ENCODE peak calls at places on chromosomes 5 and 9, in six cellular contexts. G is PC-3, Q is esophagus squamous epithelium, C is tibial artery, D is ovary, Y is prostate gland. Z is an unnamed sample.

GRCh38 chr9:15250013-15250412 is 57.0 kb downstream of the TTC39B start:
- DNase-seq in G (no peak), Q (no peak), C (no peak), D (no peak), Y (no peak), Z (no peak)

GRCh38 chr5:150142800-150143724 is 12.6 kb downstream of the PDGFRB start:
- DNase-seq in G (peak; percentile 85), Q (no peak), C (peak; percentile 96), D (peak; percentile 90), Y (no peak), Z (peak; percentile 94)

GRCh38 chr9:96587916-96588315 is 31.7 kb downstream of the CDC14B start:
- DNase-seq in G (no peak), Q (no peak), C (no peak), D (no peak), Y (no peak), Z (no peak)

GRCh38 chr9:134915046-134915930 is 2.4 kb downstream of the FCN1 start:
- DNase-seq in G (no peak), Q (no peak), C (peak; percentile 58), D (no peak), Y (no peak), Z (no peak)

GRCh38 chr9:94888775-94889174 is 162.3 kb downstream of the AOPEP start:
- DNase-seq in G (no peak), Q (no peak), C (no peak), D (no peak), Y (no peak), Z (no peak)

GRCh38 chr9:4099961-4100360 is 199.9 kb downstream of the GLIS3 start:
- DNase-seq in G (no peak), Q (no peak), C (no peak), D (no peak), Y (no peak), Z (no peak)

GRCh38 chr9:137107982-137108381 is 6.6 kb downstream of the DPP7 start:
- DNase-seq in G (no peak), Q (no peak), C (no peak), D (no peak), Y (no peak), Z (no peak)

GRCh38 chr5:113232667-113233066 is 202.1 kb downstream of the TSSK1B start:
- DNase-seq in G (peak; percentile 21), Q (no peak), C (no peak), D (peak; percentile 50), Y (peak; percentile 46), Z (no peak)

GRCh38 chr5:115096034-115096769 is 73.5 kb downstream of the TRIM36 start:
- DNase-seq in G (no peak), Q (no peak), C (no peak), D (no peak), Y (no peak), Z (no peak)

GRCh38 chr5:127961006-127961763 is 122.4 kb upstream of the SLC12A2 start:
- DNase-seq in G (no peak), Q (no peak), C (no peak), D (no peak), Y (no peak), Z (no peak)

GRCh38 chr9:6305954-6306563 is 22.1 kb upstream of the TPD52L3 start:
- DNase-seq in G (peak; percentile 69), Q (no peak), C (no peak), D (no peak), Y (no peak), Z (no peak)

GRCh38 chr9:117278020-117278419 is 136.8 kb downstream of the ASTN2 start:
- DNase-seq in G (no peak), Q (no peak), C (no peak), D (no peak), Y (no peak), Z (no peak)

GRCh38 chr5:72117281-72117680 is 10.0 kb downstream of the MAP1B start:
- DNase-seq in G (no peak), Q (no peak), C (no peak), D (no peak), Y (no peak), Z (no peak)

GRCh38 chr5:72115277-72115676 is 8.0 kb downstream of the MAP1B start:
- DNase-seq in G (no peak), Q (no peak), C (no peak), D (no peak), Y (no peak), Z (no peak)

GRCh38 chr5:72110401-72111013 is 3.2 kb downstream of the MAP1B start:
- DNase-seq in G (no peak), Q (no peak), C (peak; percentile 79), D (no peak), Y (no peak), Z (no peak)

GRCh38 chr5:72109625-72110024 is 2.4 kb downstream of the MAP1B start:
- DNase-seq in G (no peak), Q (no peak), C (peak; percentile 75), D (no peak), Y (no peak), Z (peak; percentile 31)

GRCh38 chr5:72114629-72115028 is 7.4 kb downstream of the MAP1B start:
- DNase-seq in G (no peak), Q (no peak), C (no peak), D (no peak), Y (no peak), Z (no peak)
- H3K36me3 ChIP-seq in G (peaks cover 6% of the 10 kb centered on the region), Q (no peaks in the 10 kb centered on the region), C (peaks cover 44% of the 10 kb centered on the region), D (no peaks in the 10 kb centered on the region), Y (no peaks in the 10 kb centered on the region), Z (peaks cover 45% of the 10 kb centered on the region)

GRCh38 chr5:83102581-83102980 is 25.2 kb downstream of the XRCC4 start:
- DNase-seq in G (no peak), Q (no peak), C (no peak), D (no peak), Y (no peak), Z (peak; percentile 13)
- H3K27ac ChIP-seq in G (no peak overlapping the region), Q (no peak overlapping the region), C (no peak overlapping the region), D (no peak overlapping the region), Y (no peak overlapping the region), Z (no peak overlapping the region)

GRCh38 chr9:129322641-129323375 is 144.7 kb upstream of the IER5L start:
- DNase-seq in G (no peak), Q (no peak), C (peak; percentile 65), D (peak; percentile 24), Y (no peak), Z (no peak)

GRCh38 chr9:129321511-129322021 is 143.5 kb upstream of the IER5L start:
- DNase-seq in G (no peak), Q (no peak), C (no peak), D (peak; percentile 38), Y (no peak), Z (no peak)

GRCh38 chr9:129320575-129321311 is 142.7 kb upstream of the IER5L start:
- DNase-seq in G (peak; percentile 61), Q (no peak), C (peak; percentile 88), D (peak; percentile 62), Y (peak; percentile 86), Z (peak; percentile 78)

GRCh38 chr9:129323376-129323998 is 145.4 kb upstream of the IER5L start:
- DNase-seq in G (no peak), Q (no peak), C (peak; percentile 64), D (peak; percentile 32), Y (no peak), Z (no peak)

GRCh38 chr9:129322022-129322621 is 144.1 kb upstream of the IER5L start:
- DNase-seq in G (no peak), Q (no peak), C (peak; percentile 66), D (peak; percentile 41), Y (no peak), Z (no peak)
- TF ChIP-seq CTCF in G (no peak), Q (no peak), C (no peak), D (no peak), Y (no peak), Z (peak; percentile 3)

DNA sequence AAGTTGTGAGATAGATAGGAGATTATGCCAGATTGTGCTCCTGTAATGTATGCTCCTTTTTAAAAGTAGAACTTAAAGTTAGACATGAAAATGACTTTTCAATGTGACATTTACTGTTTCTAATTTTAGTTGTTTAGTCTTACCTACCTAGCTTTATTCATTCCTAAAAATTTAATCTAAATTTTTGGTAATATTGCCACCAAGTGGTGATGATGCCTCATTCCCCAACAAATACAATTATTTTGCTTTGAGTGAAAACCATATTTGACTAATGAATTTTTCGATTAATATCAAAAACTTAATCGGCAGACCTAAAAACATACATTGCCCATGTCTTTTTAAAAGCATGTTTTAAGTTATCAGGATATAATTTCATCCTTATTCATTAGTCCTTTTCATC is 25.6 kb downstream of the PPWD1 start:
- DNase-seq in G (no peak), Q (no peak), C (no peak), D (no peak), Y (no peak), Z (no peak)
- H3K36me3 ChIP-seq in G (no peaks in the 10 kb centered on the region), Q (peaks cover 25% of the 10 kb centered on the region), C (peaks cover 84% of the 10 kb centered on the region), D (no peaks in the 10 kb centered on the region), Y (no peaks in the 10 kb centered on the region), Z (peaks cover 19% of the 10 kb centered on the region)

GRCh38 chr5:123206618-123207320 is 117.7 kb downstream of the PRDM6 start:
- DNase-seq in G (no peak), Q (no peak), C (no peak), D (no peak), Y (no peak), Z (peak; percentile 62)

GRCh38 chr5:123199527-123199926 is 110.5 kb downstream of the PRDM6 start:
- DNase-seq in G (no peak), Q (no peak), C (no peak), D (no peak), Y (no peak), Z (no peak)

GRCh38 chr5:123204224-123204623 is 115.2 kb downstream of the PRDM6 start:
- DNase-seq in G (no peak), Q (no peak), C (no peak), D (no peak), Y (no peak), Z (no peak)

GRCh38 chr5:123207321-123207645 is 118.2 kb downstream of the PRDM6 start:
- DNase-seq in G (no peak), Q (no peak), C (no peak), D (no peak), Y (no peak), Z (no peak)

DNA sequence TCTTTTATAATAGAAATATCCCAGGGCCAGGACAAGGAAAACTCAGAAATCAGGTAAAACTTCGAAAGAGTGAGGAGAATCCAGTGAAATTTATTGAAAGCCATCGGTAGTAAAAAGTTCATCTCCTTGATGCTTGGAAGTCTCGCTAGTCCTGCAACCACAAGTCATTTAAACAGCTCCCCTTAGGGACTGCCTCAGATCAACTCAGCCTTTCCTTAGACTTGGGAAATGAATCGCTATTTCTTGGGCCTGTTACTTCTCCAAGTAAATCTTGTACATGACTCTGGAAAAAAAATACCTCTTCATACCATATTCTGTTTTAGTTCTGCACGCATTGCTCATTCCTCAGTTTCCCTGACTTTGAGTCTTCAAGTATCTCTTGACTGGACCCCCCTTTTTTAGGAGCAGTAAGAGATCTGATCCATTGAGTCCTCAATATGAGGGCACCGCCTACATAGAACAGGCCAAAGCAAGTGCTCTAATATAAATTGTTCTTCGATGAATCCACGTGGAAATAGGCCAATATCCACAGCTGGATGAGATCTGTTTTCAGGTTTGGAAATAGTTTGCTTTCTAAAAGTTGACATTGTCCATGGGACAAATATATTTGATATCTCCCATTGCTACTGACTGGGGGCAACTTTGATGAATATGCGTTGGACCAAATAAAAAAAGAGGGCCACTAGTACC is 114.2 kb downstream of the PRDM6 start:
- DNase-seq in G (no peak), Q (no peak), C (no peak), D (no peak), Y (no peak), Z (no peak)
- H3K27ac ChIP-seq in G (no peak overlapping the region), Q (no peak overlapping the region), C (peak overlapping the region; percentile 4), D (no peak overlapping the region), Y (no peak overlapping the region), Z (no peak overlapping the region)

GRCh38 chr9:32550046-32550608 is 2.0 kb upstream of the SMIM27 start:
- DNase-seq in G (no peak), Q (no peak), C (no peak), D (no peak), Y (no peak), Z (peak; percentile 32)
- TF ChIP-seq CTCF in G (no peak), Q (no peak), C (no peak), D (no peak), Y (no peak), Z (peak; percentile 47)

GRCh38 chr9:33320568-33321261 is 30.4 kb downstream of the NFX1 start:
- DNase-seq in G (peak; percentile 87), Q (no peak), C (no peak), D (no peak), Y (no peak), Z (peak; percentile 90)
- H3K36me3 ChIP-seq in G (peaks cover 39% of the 10 kb centered on the region), Q (peaks cover 35% of the 10 kb centered on the region), C (peaks cover 82% of the 10 kb centered on the region), D (no peaks in the 10 kb centered on the region), Y (peaks cover 7% of the 10 kb centered on the region), Z (peaks cover 42% of the 10 kb centered on the region)

Z was measured in brain microvascular endothelial cell.